ENCODE peak calls at places on chromosomes 1 and 21, in six cellular contexts. One of them, this sample, is unnamed.

GRCh38 chr1:110559157-110559556 is 40.2 kb upstream of the KCNA10 start:
- DNase-seq in stomach: no peak
- DNase-seq in fibroblast of villous mesenchyme: no peak
- DNase-seq in natural killer cell: no peak
- DNase-seq in foreskin fibroblast: no peak
- DNase-seq in A549: no peak
- DNase-seq in this sample: no peak

GRCh38 chr21:32186843-32187242 is 92.0 kb downstream of the MIS18A start:
- DNase-seq in stomach: no peak
- DNase-seq in fibroblast of villous mesenchyme: no peak
- DNase-seq in natural killer cell: no peak
- DNase-seq in foreskin fibroblast: no peak
- DNase-seq in A549: no peak
- DNase-seq in this sample: no peak

GRCh38 chr1:7613106-7613850 is 157.8 kb upstream of the VAMP3 start:
- DNase-seq in stomach: no peak
- DNase-seq in fibroblast of villous mesenchyme: no peak
- DNase-seq in natural killer cell: no peak
- DNase-seq in foreskin fibroblast: no peak
- DNase-seq in A549: no peak
- DNase-seq in this sample: no peak

GRCh38 chr1:243605604-243606003 is 244.4 kb downstream of the AKT3 start:
- DNase-seq in stomach: no peak
- DNase-seq in fibroblast of villous mesenchyme: peak
- DNase-seq in natural killer cell: no peak
- DNase-seq in foreskin fibroblast: no peak
- DNase-seq in A549: no peak
- DNase-seq in this sample: no peak

GRCh38 chr1:94602312-94602711 is 60.8 kb upstream of the F3 start:
- DNase-seq in stomach: peak
- DNase-seq in fibroblast of villous mesenchyme: peak
- DNase-seq in natural killer cell: peak
- DNase-seq in foreskin fibroblast: peak
- DNase-seq in A549: no peak
- DNase-seq in this sample: no peak

GRCh38 chr1:42962641-42963377 is 4.1 kb upstream of the SLC2A1 start:
- DNase-seq in stomach: peak
- DNase-seq in fibroblast of villous mesenchyme: peak
- DNase-seq in natural killer cell: no peak
- DNase-seq in foreskin fibroblast: peak
- DNase-seq in A549: peak
- DNase-seq in this sample: no peak

GRCh38 chr1:109482242-109482641 is 1.5 kb upstream of the ATXN7L2 start:
- DNase-seq in stomach: no peak
- DNase-seq in fibroblast of villous mesenchyme: no peak
- DNase-seq in natural killer cell: no peak
- DNase-seq in foreskin fibroblast: no peak
- DNase-seq in A549: no peak
- DNase-seq in this sample: no peak

GRCh38 chr1:94045465-94046056 is 75.4 kb downstream of the ABCA4 start:
- DNase-seq in stomach: peak
- DNase-seq in fibroblast of villous mesenchyme: peak
- DNase-seq in natural killer cell: peak
- DNase-seq in foreskin fibroblast: peak
- DNase-seq in A549: peak
- DNase-seq in this sample: no peak

DNA sequence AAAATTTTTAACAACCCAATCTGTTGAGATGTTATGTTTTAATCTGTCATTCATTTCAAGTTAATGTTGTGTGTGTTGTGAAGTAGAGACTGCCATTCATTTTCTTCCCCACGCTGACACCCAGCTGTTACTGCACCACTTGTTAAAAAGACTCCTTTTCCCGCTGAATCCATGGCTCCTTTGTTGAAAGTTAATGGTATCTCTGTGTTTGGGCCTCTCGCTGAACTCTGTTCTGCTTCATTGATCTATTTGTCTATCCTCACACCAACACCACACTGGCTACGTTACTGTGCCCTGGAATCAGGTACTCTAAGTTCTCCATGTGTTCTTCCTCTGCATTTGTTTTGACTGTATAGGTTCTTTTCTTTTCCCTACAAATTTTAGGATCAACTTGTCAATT is 58.2 kb downstream of the PDE9A start:
- DNase-seq in stomach: no peak
- DNase-seq in fibroblast of villous mesenchyme: no peak
- DNase-seq in natural killer cell: no peak
- DNase-seq in foreskin fibroblast: no peak
- DNase-seq in A549: no peak
- DNase-seq in this sample: no peak
- TF ChIP-seq CTCF in stomach: no peak
- TF ChIP-seq CTCF in fibroblast of villous mesenchyme: no peak
- TF ChIP-seq CTCF in natural killer cell: no peak
- TF ChIP-seq CTCF in foreskin fibroblast: no peak
- TF ChIP-seq CTCF in A549: no peak
- TF ChIP-seq CTCF in this sample: no peak

GRCh38 chr1:40344597-40344996 is 27.5 kb upstream of the COL9A2 start:
- DNase-seq in stomach: peak
- DNase-seq in fibroblast of villous mesenchyme: peak
- DNase-seq in natural killer cell: no peak
- DNase-seq in foreskin fibroblast: peak
- DNase-seq in A549: no peak
- DNase-seq in this sample: no peak
- TF ChIP-seq CTCF in stomach: no peak
- TF ChIP-seq CTCF in fibroblast of villous mesenchyme: no peak
- TF ChIP-seq CTCF in natural killer cell: no peak
- TF ChIP-seq CTCF in foreskin fibroblast: no peak
- TF ChIP-seq CTCF in A549: no peak
- TF ChIP-seq CTCF in this sample: no peak

DNA sequence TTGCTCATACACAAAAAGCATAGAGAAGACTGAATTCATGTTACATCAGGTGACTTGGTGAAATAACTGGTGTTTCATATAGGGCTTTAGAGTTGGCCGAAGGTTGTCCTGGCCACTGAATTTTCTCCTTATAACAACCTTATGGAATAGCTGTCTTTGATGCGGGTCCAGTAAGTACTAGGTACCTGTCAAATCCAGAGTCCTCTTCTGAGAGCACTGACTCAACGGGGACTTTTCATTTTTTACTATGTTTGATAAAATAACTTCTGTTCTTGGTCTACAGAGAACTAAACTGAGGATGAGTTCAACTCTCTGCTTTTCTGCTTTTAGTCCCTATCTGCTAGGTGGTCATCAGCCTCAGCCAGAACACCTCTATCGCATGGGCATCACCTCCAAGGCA is 76.1 kb upstream of the JAK1 start:
- DNase-seq in stomach: no peak
- DNase-seq in fibroblast of villous mesenchyme: no peak
- DNase-seq in natural killer cell: no peak
- DNase-seq in foreskin fibroblast: no peak
- DNase-seq in A549: no peak
- DNase-seq in this sample: no peak
- TF ChIP-seq CTCF in stomach: no peak
- TF ChIP-seq CTCF in fibroblast of villous mesenchyme: no peak
- TF ChIP-seq CTCF in natural killer cell: no peak
- TF ChIP-seq CTCF in foreskin fibroblast: no peak
- TF ChIP-seq CTCF in A549: no peak
- TF ChIP-seq CTCF in this sample: no peak

GRCh38 chr1:196131691-196132090 is 476.5 kb downstream of the KCNT2 start:
- DNase-seq in stomach: no peak
- DNase-seq in fibroblast of villous mesenchyme: no peak
- DNase-seq in natural killer cell: no peak
- DNase-seq in foreskin fibroblast: no peak
- DNase-seq in A549: no peak
- DNase-seq in this sample: no peak

GRCh38 chr1:196142111-196142510 is 466.1 kb downstream of the KCNT2 start:
- DNase-seq in stomach: no peak
- DNase-seq in fibroblast of villous mesenchyme: no peak
- DNase-seq in natural killer cell: no peak
- DNase-seq in foreskin fibroblast: no peak
- DNase-seq in A549: no peak
- DNase-seq in this sample: no peak

GRCh38 chr1:196136396-196136795 is 471.8 kb downstream of the KCNT2 start:
- DNase-seq in stomach: no peak
- DNase-seq in fibroblast of villous mesenchyme: no peak
- DNase-seq in natural killer cell: no peak
- DNase-seq in foreskin fibroblast: no peak
- DNase-seq in A549: no peak
- DNase-seq in this sample: no peak
- TF ChIP-seq CTCF in stomach: no peak
- TF ChIP-seq CTCF in fibroblast of villous mesenchyme: no peak
- TF ChIP-seq CTCF in natural killer cell: no peak
- TF ChIP-seq CTCF in foreskin fibroblast: no peak
- TF ChIP-seq CTCF in A549: no peak
- TF ChIP-seq CTCF in this sample: no peak

GRCh38 chr1:57019240-57019805 is 53.5 kb upstream of the C8B start:
- DNase-seq in stomach: no peak
- DNase-seq in fibroblast of villous mesenchyme: no peak
- DNase-seq in natural killer cell: no peak
- DNase-seq in foreskin fibroblast: no peak
- DNase-seq in A549: no peak
- DNase-seq in this sample: no peak

GRCh38 chr1:57015071-57015470 is 49.3 kb upstream of the C8B start:
- DNase-seq in stomach: no peak
- DNase-seq in fibroblast of villous mesenchyme: no peak
- DNase-seq in natural killer cell: no peak
- DNase-seq in foreskin fibroblast: no peak
- DNase-seq in A549: no peak
- DNase-seq in this sample: no peak

GRCh38 chr1:57017201-57017600 is 51.4 kb upstream of the C8B start:
- DNase-seq in stomach: no peak
- DNase-seq in fibroblast of villous mesenchyme: no peak
- DNase-seq in natural killer cell: no peak
- DNase-seq in foreskin fibroblast: peak
- DNase-seq in A549: no peak
- DNase-seq in this sample: no peak

GRCh38 chr1:57018119-57018518 is 52.3 kb upstream of the C8B start:
- DNase-seq in stomach: no peak
- DNase-seq in fibroblast of villous mesenchyme: no peak
- DNase-seq in natural killer cell: no peak
- DNase-seq in foreskin fibroblast: no peak
- DNase-seq in A549: no peak
- DNase-seq in this sample: no peak

DNA sequence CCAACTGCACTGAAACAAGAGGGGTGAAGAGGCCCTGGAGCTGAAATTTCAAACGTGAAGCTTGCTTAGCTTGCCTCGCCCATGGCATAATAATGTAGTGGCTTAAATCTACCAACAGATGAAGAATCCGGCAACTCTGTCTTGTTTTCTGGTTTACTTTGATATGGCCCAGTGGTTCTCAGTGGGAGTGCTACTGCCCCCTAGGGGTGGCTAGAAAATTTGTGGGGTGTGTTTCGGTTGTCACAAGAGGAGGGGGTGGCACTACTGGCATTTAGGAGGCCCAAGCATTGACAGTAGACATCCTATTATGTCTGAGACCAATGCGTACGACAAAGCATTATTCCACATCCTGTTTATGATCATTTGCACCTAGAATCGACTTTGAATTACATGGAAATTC is 51.9 kb upstream of the C8B start:
- DNase-seq in stomach: no peak
- DNase-seq in fibroblast of villous mesenchyme: no peak
- DNase-seq in natural killer cell: no peak
- DNase-seq in foreskin fibroblast: peak
- DNase-seq in A549: peak
- DNase-seq in this sample: no peak
- TF ChIP-seq CTCF in stomach: no peak
- TF ChIP-seq CTCF in fibroblast of villous mesenchyme: peak
- TF ChIP-seq CTCF in natural killer cell: no peak
- TF ChIP-seq CTCF in foreskin fibroblast: peak
- TF ChIP-seq CTCF in A549: no peak
- TF ChIP-seq CTCF in this sample: no peak

GRCh38 chr1:88985692-88986091 is 6.7 kb downstream of the KYAT3 start:
- DNase-seq in stomach: no peak
- DNase-seq in fibroblast of villous mesenchyme: no peak
- DNase-seq in natural killer cell: no peak
- DNase-seq in foreskin fibroblast: peak
- DNase-seq in A549: no peak
- DNase-seq in this sample: no peak

GRCh38 chr1:88982055-88982454 is 10.4 kb downstream of the KYAT3 start:
- DNase-seq in stomach: no peak
- DNase-seq in fibroblast of villous mesenchyme: no peak
- DNase-seq in natural killer cell: no peak
- DNase-seq in foreskin fibroblast: peak
- DNase-seq in A549: no peak
- DNase-seq in this sample: no peak

GRCh38 chr1:88984553-88984945 is 7.9 kb downstream of the KYAT3 start:
- DNase-seq in stomach: no peak
- DNase-seq in fibroblast of villous mesenchyme: no peak
- DNase-seq in natural killer cell: no peak
- DNase-seq in foreskin fibroblast: peak
- DNase-seq in A549: no peak
- DNase-seq in this sample: no peak

GRCh38 chr1:88985033-88985432 is 7.4 kb downstream of the KYAT3 start:
- DNase-seq in stomach: peak
- DNase-seq in fibroblast of villous mesenchyme: peak
- DNase-seq in natural killer cell: no peak
- DNase-seq in foreskin fibroblast: peak
- DNase-seq in A549: peak
- DNase-seq in this sample: no peak

GRCh38 chr1:88983791-88984552 is 8.5 kb downstream of the KYAT3 start:
- DNase-seq in stomach: no peak
- DNase-seq in fibroblast of villous mesenchyme: peak
- DNase-seq in natural killer cell: no peak
- DNase-seq in foreskin fibroblast: peak
- DNase-seq in A549: peak
- DNase-seq in this sample: no peak
- TF ChIP-seq CTCF in stomach: peak
- TF ChIP-seq CTCF in fibroblast of villous mesenchyme: peak
- TF ChIP-seq CTCF in natural killer cell: peak
- TF ChIP-seq CTCF in foreskin fibroblast: peak
- TF ChIP-seq CTCF in A549: peak
- TF ChIP-seq CTCF in this sample: no peak